ENCODE peak calls at places on chromosomes 6 and 20, in six cellular contexts. N is Panc1, I is spleen, O is mammary epithelial cell, M is H9, E is psoas muscle. K is an unnamed sample. For H3K4me1, the result is how much of the 10 kb centered on the place peaks cover.

GRCh38 chr20:36490191-36490590 is 51.1 kb upstream of the MYL9 start:
- DNase-seq in M (no peak), O (no peak), I (no peak), E (no peak), N (no peak), K (no peak)

GRCh38 chr20:58042626-58043025 is 185.8 kb downstream of the ANKRD60 start:
- DNase-seq in N (no peak), I (no peak), O (no peak), M (no peak), E (no peak), K (no peak)

GRCh38 chr20:21508230-21509078 is 5.4 kb downstream of the NKX2-2 start:
- DNase-seq in E (no peak), M (peak), I (no peak), N (no peak), O (no peak), K (no peak)

GRCh38 chr20:3846740-3847418 is at the start of gene MAVS:
- DNase-seq in E (peak), O (peak), I (peak), M (peak), N (no peak), K (peak)

GRCh38 chr6:5173862-5174643 is 86.7 kb downstream of the LYRM4 start:
- DNase-seq in E (no peak), O (no peak), M (no peak), N (no peak), I (no peak), K (peak)

GRCh38 chr6:7541175-7542064 is at the start of gene DSP:
- DNase-seq in E (peak), M (peak), I (peak), N (no peak), O (peak), K (no peak)

GRCh38 chr6:25889877-25890853 is 16.1 kb upstream of the SLC17A3 start:
- DNase-seq in O (peak), E (no peak), M (no peak), N (peak), I (no peak), K (no peak)

GRCh38 chr20:10637563-10637962 is 36.2 kb downstream of the JAG1 start:
- DNase-seq in E (no peak), O (no peak), I (no peak), N (no peak), M (peak), K (no peak)

GRCh38 chr6:17907467-17908229 is 79.8 kb downstream of the KIF13A start:
- DNase-seq in O (peak), I (peak), E (peak), N (peak), M (no peak), K (no peak)

GRCh38 chr6:161018165-161018564 is 26.6 kb downstream of the MAP3K4 start:
- DNase-seq in I (no peak), O (no peak), N (no peak), E (no peak), M (no peak), K (no peak)

GRCh38 chr6:90293319-90293937 is 3.2 kb downstream of the BACH2 start:
- DNase-seq in O (no peak), N (no peak), I (no peak), M (no peak), E (no peak), K (no peak)

GRCh38 chr6:134074151-134074712 is 21.8 kb upstream of the SLC2A12 start:
- DNase-seq in I (no peak), M (peak), N (no peak), E (no peak), O (no peak), K (no peak)

GRCh38 chr6:167898673-167899311 is 72.1 kb downstream of the AFDN start:
- DNase-seq in O (peak), I (no peak), M (no peak), E (no peak), N (no peak), K (no peak)

GRCh38 chr20:4985658-4986057 is 15.7 kb downstream of the SLC23A2 start:
- DNase-seq in M (no peak), E (no peak), I (no peak), O (no peak), N (no peak), K (no peak)

GRCh38 chr6:158015188-158015506 is 33.5 kb downstream of the SYNJ2 start:
- DNase-seq in I (peak), O (no peak), N (no peak), M (no peak), E (no peak), K (no peak)

GRCh38 chr6:111087106-111087835 is at the start of gene SLC16A10:
- DNase-seq in M (peak), N (no peak), O (peak), I (peak), E (peak), K (peak)

GRCh38 chr20:56636701-56637100 is 7.6 kb downstream of the TFAP2C start:
- DNase-seq in N (no peak), I (no peak), E (no peak), M (no peak), O (peak), K (no peak)

GRCh38 chr20:35286899-35287508 is 2.4 kb upstream of the EIF6 start:
- DNase-seq in N (no peak), I (no peak), O (no peak), E (no peak), M (no peak), K (no peak)

GRCh38 chr20:43404880-43405279 is 52.8 kb upstream of the SRSF6 start:
- DNase-seq in M (peak), O (peak), N (no peak), I (no peak), E (no peak), K (no peak)

GRCh38 chr6:75460636-75461035 is 33.0 kb downstream of the FILIP1 start:
- DNase-seq in O (no peak), E (no peak), N (no peak), I (no peak), M (no peak), K (no peak)
- H3K4me1 ChIP-seq in O (under half), E (half or more), N (under half), I (under half), M (under half), K (under half)

DNA sequence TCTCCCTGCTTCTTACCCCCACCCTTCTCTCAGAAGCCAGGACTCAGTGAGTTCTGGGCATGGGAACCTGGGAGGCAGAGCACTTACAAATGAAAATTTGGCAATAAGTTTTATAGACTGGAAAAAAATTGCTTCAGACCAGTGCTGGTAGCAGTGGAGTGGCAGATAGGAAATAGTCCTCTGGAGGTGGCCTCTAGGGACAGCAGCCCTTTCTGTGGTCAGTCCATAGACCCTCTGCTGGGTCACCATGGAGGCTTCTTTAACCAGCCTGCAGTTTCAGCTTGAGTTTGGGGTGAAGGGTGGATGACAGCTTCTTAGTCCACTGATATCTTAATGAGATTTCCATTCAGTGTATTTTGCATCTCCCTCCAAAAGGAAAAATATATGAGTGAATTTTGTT is 179.1 kb downstream of the ARID1B start:
- DNase-seq in E (no peak), O (no peak), I (no peak), N (no peak), M (no peak), K (no peak)
- H3K27ac ChIP-seq in E (peak), O (no peak), I (no peak), N (no peak), M (no peak), K (no peak)

DNA sequence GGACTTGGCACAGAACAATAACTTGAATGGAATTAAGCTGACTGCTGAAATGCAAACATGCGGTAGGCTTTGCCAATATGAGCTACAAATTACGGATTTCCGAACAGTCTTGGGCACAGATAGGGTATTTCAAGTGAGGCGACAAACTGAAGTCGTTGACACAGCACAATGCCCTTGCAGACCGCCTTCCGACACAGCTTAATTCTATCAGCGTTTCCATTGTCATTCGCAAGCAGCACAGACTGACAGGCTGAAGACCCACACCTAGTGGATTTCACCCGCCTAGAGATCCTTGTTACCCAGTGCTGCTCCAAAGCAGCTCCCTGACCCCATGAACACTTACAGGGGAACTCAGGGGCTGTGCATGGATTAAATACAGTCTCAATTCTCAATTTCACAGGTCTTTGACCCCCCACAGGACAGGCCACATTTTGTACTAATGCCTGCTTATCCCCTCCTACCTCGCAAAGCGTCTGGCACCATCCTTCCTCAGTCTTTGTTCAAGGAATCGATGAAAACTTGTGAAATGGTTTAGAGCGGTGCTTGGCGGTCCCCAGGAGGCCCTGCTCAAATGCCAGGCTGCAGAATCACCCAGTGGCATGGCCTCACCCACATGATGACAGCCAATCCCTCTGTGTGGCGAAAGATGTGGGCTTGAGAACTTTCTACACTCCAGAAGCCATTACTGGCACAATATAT is 34.5 kb downstream of the RAMACL start:
- DNase-seq in I (peak), E (no peak), M (peak), N (no peak), O (no peak), K (no peak)
- H3K4me1 ChIP-seq in I (under half), E (under half), M (under half), N (under half), O (under half), K (under half)

GRCh38 chr6:73042892-73043291 is 182.4 kb downstream of the KHDC1L start:
- DNase-seq in E (no peak), M (no peak), O (no peak), N (no peak), I (no peak), K (no peak)

GRCh38 chr6:73047801-73048200 is 177.5 kb downstream of the KHDC1L start:
- DNase-seq in N (no peak), E (no peak), I (no peak), O (peak), M (no peak), K (no peak)

GRCh38 chr6:73043446-73043845 is 181.8 kb downstream of the KHDC1L start:
- DNase-seq in O (no peak), I (no peak), N (no peak), E (no peak), M (no peak), K (no peak)

GRCh38 chr6:73049971-73050594 is 175.2 kb downstream of the KHDC1L start:
- DNase-seq in M (no peak), O (no peak), E (no peak), I (no peak), N (no peak), K (no peak)

GRCh38 chr6:73045609-73046008 is 179.7 kb downstream of the KHDC1L start:
- DNase-seq in M (no peak), I (no peak), O (no peak), N (no peak), E (no peak), K (no peak)
- H3K27ac ChIP-seq in M (no peak), I (no peak), O (no peak), N (no peak), E (no peak), K (no peak)

GRCh38 chr6:165055231-165055630 is 254.2 kb downstream of the C6orf118 start:
- DNase-seq in O (no peak), E (no peak), N (no peak), I (no peak), M (peak), K (no peak)
- H3K4me1 ChIP-seq in O (under half), E (under half), N (under half), I (under half), M (under half), K (under half)

GRCh38 chr20:2780948-2781347 is 19.5 kb downstream of the CPXM1 start:
- DNase-seq in M (no peak), E (no peak), I (no peak), O (no peak), N (no peak), K (no peak)
- H3K27ac ChIP-seq in M (no peak), E (no peak), I (no peak), O (no peak), N (no peak), K (no peak)

GRCh38 chr6:130516604-130517003 is 150.8 kb downstream of the TMEM200A start:
- DNase-seq in N (no peak), I (no peak), O (no peak), M (no peak), E (no peak), K (no peak)
- H3K4me1 ChIP-seq in N (under half), I (under half), O (under half), M (under half), E (under half), K (under half)